ENCODE peak calls at places on chromosomes 3 and 15, in four cellular contexts. F is A549, Y is transverse colon, N is body of pancreas. W is an unnamed sample.

GRCh38 chr3:69541059-69541471 is 155.2 kb upstream of the FRMD4B start:
- DNase-seq in Y (no peak), F (no peak), N (no peak), W (no peak)

GRCh38 chr15:55224892-55225291 is 28.2 kb upstream of the RSL24D1 start:
- DNase-seq in N (no peak), F (no peak), Y (no peak), W (no peak)

GRCh38 chr15:96428742-96429141 is 98.2 kb downstream of the NR2F2 start:
- DNase-seq in Y (no peak), N (no peak), F (peak; percentile 50), W (no peak)

GRCh38 chr3:126056681-126057546 is 27.0 kb downstream of the SLC41A3 start:
- DNase-seq in Y (no peak), F (peak; percentile 11), N (no peak), W (no peak)

GRCh38 chr15:31200735-31201151 is 99.2 kb upstream of the TRPM1 start:
- DNase-seq in F (peak; percentile 75), Y (peak; percentile 72), N (peak; percentile 57), W (no peak)

GRCh38 chr15:79089890-79090486 is 592 bp downstream of the RASGRF1 start:
- DNase-seq in F (peak; percentile 39), Y (no peak), N (no peak), W (peak; percentile 34)

GRCh38 chr3:140242818-140243276 is 307.9 kb downstream of the CLSTN2 start:
- DNase-seq in F (no peak), Y (no peak), N (peak; percentile 72), W (no peak)

GRCh38 chr3:40417845-40418543 is 31.0 kb downstream of the ENTPD3 start:
- DNase-seq in Y (no peak), F (peak; percentile 16), N (no peak), W (no peak)

GRCh38 chr3:114498779-114499370 is 205.0 kb downstream of the TIGIT start:
- DNase-seq in Y (no peak), F (peak; percentile 87), N (no peak), W (no peak)

GRCh38 chr3:158267015-158267414 is 157.1 kb downstream of the RSRC1 start:
- DNase-seq in F (no peak), Y (no peak), N (no peak), W (no peak)

GRCh38 chr15:80587816-80588456 is 107.2 kb upstream of the ABHD17C start:
- DNase-seq in Y (no peak), F (no peak), N (no peak), W (no peak)

GRCh38 chr15:48178612-48178931 is 477 bp upstream of the MYEF2 start:
- DNase-seq in F (no peak), N (no peak), Y (no peak), W (no peak)

GRCh38 chr15:100780208-100780800 is 99.3 kb upstream of the ALDH1A3 start:
- DNase-seq in N (no peak), Y (no peak), F (no peak), W (peak; percentile 65)

GRCh38 chr3:58899159-58899952 is 150.5 kb downstream of the CFAP20DC start:
- DNase-seq in N (peak; percentile 10), F (no peak), Y (peak; percentile 14), W (peak; percentile 74)

GRCh38 chr15:55741592-55742497 is 1.1 kb downstream of the PRTG start:
- DNase-seq in N (peak; percentile 19), F (peak; percentile 37), Y (no peak), W (no peak)

GRCh38 chr3:64163755-64164148 is 61.5 kb downstream of the PRICKLE2 start:
- DNase-seq in Y (no peak), F (peak; percentile 51), N (no peak), W (no peak)

GRCh38 chr3:100141576-100141975 is 27.3 kb upstream of the FILIP1L start:
- DNase-seq in N (no peak), F (no peak), Y (no peak), W (no peak)

GRCh38 chr3:100140976-100141375 is 26.7 kb upstream of the FILIP1L start:
- DNase-seq in Y (no peak), N (no peak), F (no peak), W (no peak)

GRCh38 chr3:100136921-100137320 is 22.6 kb upstream of the FILIP1L start:
- DNase-seq in N (no peak), Y (no peak), F (no peak), W (no peak)
- H3K27ac ChIP-seq in N (no peak overlapping the region), Y (no peak overlapping the region), F (no peak overlapping the region), W (no peak overlapping the region)

DNA sequence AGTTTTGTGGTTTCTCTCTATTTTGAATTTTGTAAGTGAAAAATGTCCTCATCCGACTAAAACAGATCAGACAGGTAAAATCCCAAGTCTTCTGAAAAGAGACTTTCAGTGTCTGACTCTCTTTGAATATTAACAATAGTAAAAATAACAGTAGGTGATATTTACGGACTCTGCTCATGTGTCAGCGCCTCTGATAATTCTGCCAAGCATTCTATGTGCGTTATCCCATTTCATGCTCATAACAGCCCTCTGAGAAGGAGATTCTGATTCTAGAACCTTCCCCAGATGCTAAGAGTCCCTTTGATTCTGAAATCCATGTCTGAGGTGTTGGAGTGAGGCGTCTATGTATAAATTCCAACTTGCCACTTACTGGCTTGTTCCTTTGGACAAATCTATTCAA is 282.8 kb downstream of the FEZF2 start:
- DNase-seq in N (no peak), F (no peak), Y (no peak), W (no peak)
- TF ChIP-seq POLR2A in N (no peak), F (no peak), Y (no peak), W (no peak)

GRCh38 chr15:84816694-84817460 is at the start of gene ALPK3:
- DNase-seq in Y (peak; percentile 33), N (peak; percentile 83), F (no peak), W (no peak)
- TF ChIP-seq CTCF in Y (no peak), N (peak; percentile 53), F (no peak), W (no peak)

DNA sequence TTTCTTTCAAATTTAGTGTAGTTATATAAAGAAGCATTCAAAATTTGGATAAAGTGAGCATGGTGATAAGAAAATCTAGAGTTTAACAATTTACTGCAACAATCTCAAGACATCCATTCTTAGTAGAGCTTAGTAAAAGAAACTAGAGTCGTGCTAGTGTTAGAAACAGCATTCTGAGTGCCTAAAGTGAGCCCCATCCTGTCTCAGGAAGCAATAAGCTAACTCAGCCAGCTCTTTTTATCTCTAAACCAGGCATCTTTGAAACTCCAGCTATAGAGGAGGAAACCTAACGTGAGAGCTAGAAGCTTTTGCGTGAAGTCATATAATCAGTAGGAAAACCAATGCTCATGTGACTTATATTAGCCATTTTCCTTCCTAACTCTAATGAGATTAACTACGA is 1187.1 kb upstream of the EPHA6 start:
- DNase-seq in F (no peak), N (no peak), Y (no peak), W (no peak)
- H3K27ac ChIP-seq in F (no peak overlapping the region), N (no peak overlapping the region), Y (no peak overlapping the region), W (no peak overlapping the region)

DNA sequence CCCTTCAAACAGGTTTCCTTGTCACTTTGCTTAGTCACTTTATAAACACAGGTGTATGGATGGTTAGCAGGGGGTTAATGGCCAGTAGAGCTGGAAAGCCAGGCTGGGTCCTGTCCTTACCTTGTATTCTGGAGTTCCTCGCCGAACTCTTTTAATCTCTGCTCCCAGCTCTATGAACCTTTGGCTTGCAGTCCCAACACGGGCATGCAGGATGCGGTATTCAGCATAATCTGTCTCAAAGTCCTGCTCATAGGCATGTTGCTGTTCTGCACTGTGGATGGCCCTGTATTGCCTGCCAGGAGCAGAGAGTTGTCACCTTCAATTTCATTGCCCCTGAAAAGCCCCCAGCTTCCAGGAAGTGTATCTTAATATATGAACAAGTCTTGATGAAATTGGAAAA is 2.7 kb downstream of the ELL3 start:
- DNase-seq in N (no peak), F (no peak), Y (no peak), W (no peak)
- TF ChIP-seq POLR2A in N (no peak), F (no peak), Y (no peak), W (no peak)

DNA sequence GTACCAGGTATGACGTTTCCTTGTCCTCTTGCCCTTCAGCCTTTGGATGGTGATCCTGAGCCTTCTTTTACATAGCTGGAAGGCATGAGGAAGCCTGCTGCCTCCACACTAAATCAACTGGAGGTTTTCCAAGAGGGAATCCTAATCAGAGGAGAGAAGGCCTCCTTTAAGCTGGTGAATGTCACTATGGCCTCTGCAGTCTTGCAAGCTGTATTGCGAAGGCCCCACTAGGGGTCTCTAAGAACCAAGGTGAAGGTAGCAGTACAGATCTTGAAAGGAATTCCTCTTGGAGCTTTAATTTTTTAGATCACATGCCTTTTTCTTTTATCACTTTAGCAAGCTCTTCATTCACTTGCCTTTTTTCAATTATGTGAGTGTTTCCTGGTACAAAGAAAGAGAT is 119.2 kb downstream of the GHSR start:
- DNase-seq in F (no peak), Y (no peak), N (no peak), W (no peak)
- TF ChIP-seq CTCF in F (no peak), Y (no peak), N (no peak), W (no peak)

GRCh38 chr3:136818191-136818850 is 605 bp upstream of the SLC35G2 start:
- DNase-seq in F (peak; percentile 90), N (peak; percentile 56), Y (peak; percentile 20), W (no peak)
- H3K27ac ChIP-seq in F (peak overlapping the region; percentile 98), N (peak overlapping the region; percentile 88), Y (peak overlapping the region; percentile 64), W (peak overlapping the region; percentile 90)

DNA sequence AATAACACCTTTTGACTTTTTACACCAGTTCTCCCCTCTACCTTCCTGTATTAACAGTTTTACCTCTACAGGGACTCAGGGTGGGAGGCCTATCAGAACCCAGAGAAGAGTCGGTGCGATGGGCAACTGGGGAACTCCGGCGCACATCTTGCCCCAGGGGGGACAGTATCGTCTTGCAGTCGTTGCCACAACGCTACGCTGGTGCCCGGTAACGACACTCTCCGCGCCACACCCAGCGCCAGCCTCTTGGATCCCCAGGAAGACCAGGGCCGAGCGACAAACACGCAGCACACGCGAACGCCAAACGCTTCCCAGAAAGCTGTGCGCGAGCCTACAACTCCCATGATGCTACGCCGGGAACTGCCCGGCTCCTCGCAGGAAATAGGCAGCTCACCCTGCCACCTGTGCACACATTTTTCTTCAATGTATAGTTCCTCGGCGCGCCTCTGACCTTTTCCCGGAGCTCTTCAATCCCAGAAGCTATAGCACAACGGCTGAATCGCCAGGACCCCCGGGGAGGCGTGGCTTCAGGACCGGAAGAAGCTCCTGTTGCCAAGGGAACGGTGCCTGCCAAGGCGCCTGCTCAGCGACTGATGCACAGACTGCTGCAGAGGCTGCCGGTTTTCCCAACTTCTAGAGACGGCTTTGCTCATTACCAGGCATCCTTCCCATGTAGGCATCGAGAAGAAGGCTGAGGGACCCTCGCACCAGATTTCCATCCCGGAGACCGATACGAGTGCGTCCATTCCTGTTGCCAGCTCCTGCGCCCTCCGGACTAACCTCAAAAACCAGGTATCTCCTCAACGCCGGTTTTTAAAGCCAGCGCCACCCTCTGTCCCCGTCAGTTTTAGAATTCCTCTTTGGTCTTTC is at the start of gene ARL6:
- DNase-seq in F (peak; percentile 86), N (peak; percentile 88), Y (peak; percentile 83), W (peak; percentile 88)
- TF ChIP-seq POLR2A in F (peak; percentile 69), N (peak; percentile 69), Y (no peak), W (no peak)

W was measured in suprapubic skin.